ENCODE peak calls at places on chromosomes 3 and 15, in six cellular contexts. One of them, this sample, is unnamed.

GRCh38 chr15:30023798-30024295 is 58.9 kb upstream of the GOLGA8J start:
- DNase-seq in HepG2: no peak
- DNase-seq in upper lobe of left lung: no peak
- DNase-seq in endothelial cell of umbilical vein: peak; percentile 51
- DNase-seq in stomach: no peak
- DNase-seq in spleen: no peak
- DNase-seq in this sample: no peak

GRCh38 chr3:138442996-138443395 is 8.6 kb downstream of the ESYT3 start:
- DNase-seq in HepG2: no peak
- DNase-seq in upper lobe of left lung: no peak
- DNase-seq in endothelial cell of umbilical vein: no peak
- DNase-seq in stomach: no peak
- DNase-seq in spleen: no peak
- DNase-seq in this sample: no peak

GRCh38 chr3:59482684-59483083 is 432.9 kb upstream of the CFAP20DC start:
- DNase-seq in HepG2: no peak
- DNase-seq in upper lobe of left lung: no peak
- DNase-seq in endothelial cell of umbilical vein: no peak
- DNase-seq in stomach: no peak
- DNase-seq in spleen: no peak
- DNase-seq in this sample: no peak

GRCh38 chr15:57784081-57784488 is 77.6 kb downstream of the POLR2M start:
- DNase-seq in HepG2: no peak
- DNase-seq in upper lobe of left lung: no peak
- DNase-seq in endothelial cell of umbilical vein: peak; percentile 14
- DNase-seq in stomach: no peak
- DNase-seq in spleen: no peak
- DNase-seq in this sample: peak; percentile 78

GRCh38 chr3:149356044-149356592 is 21.3 kb downstream of the TM4SF1 start:
- DNase-seq in HepG2: peak; percentile 99
- DNase-seq in upper lobe of left lung: no peak
- DNase-seq in endothelial cell of umbilical vein: no peak
- DNase-seq in stomach: no peak
- DNase-seq in spleen: no peak
- DNase-seq in this sample: no peak

GRCh38 chr15:25052191-25052999 is 97.6 kb downstream of the SNRPN start:
- DNase-seq in HepG2: no peak
- DNase-seq in upper lobe of left lung: peak; percentile 10
- DNase-seq in endothelial cell of umbilical vein: no peak
- DNase-seq in stomach: peak; percentile 15
- DNase-seq in spleen: peak; percentile 38
- DNase-seq in this sample: no peak

GRCh38 chr15:28125673-28126651 is 26.8 kb upstream of the OCA2 start:
- DNase-seq in HepG2: peak; percentile 37
- DNase-seq in upper lobe of left lung: no peak
- DNase-seq in endothelial cell of umbilical vein: peak; percentile 61
- DNase-seq in stomach: no peak
- DNase-seq in spleen: no peak
- DNase-seq in this sample: no peak

GRCh38 chr15:31101262-31102048 is at the start of gene TRPM1:
- DNase-seq in HepG2: no peak
- DNase-seq in upper lobe of left lung: no peak
- DNase-seq in endothelial cell of umbilical vein: no peak
- DNase-seq in stomach: no peak
- DNase-seq in spleen: no peak
- DNase-seq in this sample: peak; percentile 70

GRCh38 chr3:184441202-184441900 is 61.5 kb downstream of the CHRD start:
- DNase-seq in HepG2: no peak
- DNase-seq in upper lobe of left lung: no peak
- DNase-seq in endothelial cell of umbilical vein: no peak
- DNase-seq in stomach: no peak
- DNase-seq in spleen: no peak
- DNase-seq in this sample: peak; percentile 78

GRCh38 chr15:72307036-72307435 is 12.9 kb downstream of the CELF6 start:
- DNase-seq in HepG2: no peak
- DNase-seq in upper lobe of left lung: no peak
- DNase-seq in endothelial cell of umbilical vein: no peak
- DNase-seq in stomach: no peak
- DNase-seq in spleen: no peak
- DNase-seq in this sample: no peak

GRCh38 chr3:9398715-9399708 is 1.6 kb downstream of the SETD5 start:
- DNase-seq in HepG2: peak; percentile 62
- DNase-seq in upper lobe of left lung: peak; percentile 42
- DNase-seq in endothelial cell of umbilical vein: peak; percentile 65
- DNase-seq in stomach: no peak
- DNase-seq in spleen: no peak
- DNase-seq in this sample: no peak

DNA sequence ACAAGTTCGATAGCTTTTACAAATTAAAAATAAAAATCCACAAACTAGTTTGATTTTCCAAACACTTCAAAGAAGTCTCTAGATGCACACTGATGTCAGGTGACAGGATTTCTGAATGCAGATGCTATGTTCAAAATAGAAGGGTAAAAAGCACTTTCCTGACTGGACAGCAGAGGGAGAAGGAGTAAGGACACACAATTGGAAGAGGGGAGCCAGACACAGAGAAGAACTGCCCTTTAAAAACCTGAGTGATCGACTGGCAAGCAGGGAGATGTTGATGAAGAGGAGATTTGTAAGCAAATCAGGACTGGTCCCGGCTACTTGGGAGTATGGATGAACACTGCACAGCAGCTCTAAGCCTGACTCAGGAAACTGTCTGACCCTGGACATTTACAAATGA is 612.8 kb downstream of the MAGI1 start:
- DNase-seq in HepG2: peak; percentile 18
- DNase-seq in upper lobe of left lung: no peak
- DNase-seq in endothelial cell of umbilical vein: no peak
- DNase-seq in stomach: no peak
- DNase-seq in spleen: no peak
- DNase-seq in this sample: no peak
- TF ChIP-seq CTCF in HepG2: peak; percentile 31
- TF ChIP-seq CTCF in upper lobe of left lung: no peak
- TF ChIP-seq CTCF in endothelial cell of umbilical vein: no peak
- TF ChIP-seq CTCF in stomach: no peak
- TF ChIP-seq CTCF in spleen: no peak
- TF ChIP-seq CTCF in this sample: peak; percentile 23

GRCh38 chr3:197242784-197243432 is 55.5 kb downstream of the DLG1 start:
- DNase-seq in HepG2: no peak
- DNase-seq in upper lobe of left lung: no peak
- DNase-seq in endothelial cell of umbilical vein: no peak
- DNase-seq in stomach: no peak
- DNase-seq in spleen: no peak
- DNase-seq in this sample: no peak

GRCh38 chr3:197241173-197241572 is 57.2 kb downstream of the DLG1 start:
- DNase-seq in HepG2: no peak
- DNase-seq in upper lobe of left lung: no peak
- DNase-seq in endothelial cell of umbilical vein: no peak
- DNase-seq in stomach: no peak
- DNase-seq in spleen: no peak
- DNase-seq in this sample: no peak

GRCh38 chr3:197238842-197239241 is 59.6 kb downstream of the DLG1 start:
- DNase-seq in HepG2: no peak
- DNase-seq in upper lobe of left lung: no peak
- DNase-seq in endothelial cell of umbilical vein: no peak
- DNase-seq in stomach: no peak
- DNase-seq in spleen: no peak
- DNase-seq in this sample: no peak

GRCh38 chr3:197237897-197238296 is 60.5 kb downstream of the DLG1 start:
- DNase-seq in HepG2: no peak
- DNase-seq in upper lobe of left lung: no peak
- DNase-seq in endothelial cell of umbilical vein: no peak
- DNase-seq in stomach: no peak
- DNase-seq in spleen: no peak
- DNase-seq in this sample: no peak

GRCh38 chr3:197239857-197240256 is 58.6 kb downstream of the DLG1 start:
- DNase-seq in HepG2: no peak
- DNase-seq in upper lobe of left lung: no peak
- DNase-seq in endothelial cell of umbilical vein: no peak
- DNase-seq in stomach: no peak
- DNase-seq in spleen: no peak
- DNase-seq in this sample: no peak
- H3K9me3 ChIP-seq in HepG2: peaks cover 20% of the 10 kb centered on the region
- H3K9me3 ChIP-seq in upper lobe of left lung: peaks cover 17% of the 10 kb centered on the region
- H3K9me3 ChIP-seq in endothelial cell of umbilical vein: no peaks in the 10 kb centered on the region
- H3K9me3 ChIP-seq in stomach: peaks cover 11% of the 10 kb centered on the region
- H3K9me3 ChIP-seq in spleen: peaks cover 35% of the 10 kb centered on the region
- H3K9me3 ChIP-seq in this sample: peaks cover 6% of the 10 kb centered on the region

DNA sequence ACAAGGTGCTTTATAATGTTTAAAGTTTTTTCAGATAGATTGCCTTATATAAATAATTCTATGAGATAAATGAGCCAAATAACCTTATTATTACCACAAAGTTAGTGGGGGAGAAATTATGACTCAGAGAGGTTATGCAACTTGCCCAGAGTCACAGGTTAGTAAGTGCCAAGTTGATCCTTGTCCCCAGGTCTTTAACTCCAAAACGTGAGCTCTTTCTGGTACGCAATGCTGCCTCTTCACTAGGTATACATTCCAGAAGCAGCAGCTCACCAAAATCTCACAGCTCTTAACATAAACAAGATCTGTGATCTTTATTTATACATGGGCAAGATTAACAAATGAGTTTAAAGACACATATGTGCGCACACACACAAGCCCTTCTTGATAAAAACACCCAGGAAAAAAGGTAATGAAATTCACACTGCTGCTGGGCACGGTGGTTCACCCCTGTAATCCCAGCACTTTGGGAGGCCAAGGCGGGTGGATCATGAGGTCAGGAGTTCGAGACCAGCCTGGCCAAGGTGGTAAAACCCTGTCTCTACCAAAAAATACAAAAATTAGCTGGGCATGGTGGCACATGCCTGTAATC is 59.8 kb upstream of the NR2F2 start:
- DNase-seq in HepG2: peak; percentile 87
- DNase-seq in upper lobe of left lung: no peak
- DNase-seq in endothelial cell of umbilical vein: no peak
- DNase-seq in stomach: no peak
- DNase-seq in spleen: no peak
- DNase-seq in this sample: peak; percentile 42
- TF ChIP-seq POLR2AphosphoS5 in HepG2: no peak
- TF ChIP-seq POLR2AphosphoS5 in upper lobe of left lung: no peak
- TF ChIP-seq POLR2AphosphoS5 in endothelial cell of umbilical vein: no peak
- TF ChIP-seq POLR2AphosphoS5 in stomach: no peak
- TF ChIP-seq POLR2AphosphoS5 in spleen: no peak
- TF ChIP-seq POLR2AphosphoS5 in this sample: no peak

GRCh38 chr3:140859592-140860336 is 81.9 kb upstream of the SLC25A36 start:
- DNase-seq in HepG2: no peak
- DNase-seq in upper lobe of left lung: no peak
- DNase-seq in endothelial cell of umbilical vein: no peak
- DNase-seq in stomach: no peak
- DNase-seq in spleen: no peak
- DNase-seq in this sample: no peak

GRCh38 chr3:140857993-140858392 is 83.6 kb upstream of the SLC25A36 start:
- DNase-seq in HepG2: no peak
- DNase-seq in upper lobe of left lung: no peak
- DNase-seq in endothelial cell of umbilical vein: no peak
- DNase-seq in stomach: no peak
- DNase-seq in spleen: no peak
- DNase-seq in this sample: no peak

DNA sequence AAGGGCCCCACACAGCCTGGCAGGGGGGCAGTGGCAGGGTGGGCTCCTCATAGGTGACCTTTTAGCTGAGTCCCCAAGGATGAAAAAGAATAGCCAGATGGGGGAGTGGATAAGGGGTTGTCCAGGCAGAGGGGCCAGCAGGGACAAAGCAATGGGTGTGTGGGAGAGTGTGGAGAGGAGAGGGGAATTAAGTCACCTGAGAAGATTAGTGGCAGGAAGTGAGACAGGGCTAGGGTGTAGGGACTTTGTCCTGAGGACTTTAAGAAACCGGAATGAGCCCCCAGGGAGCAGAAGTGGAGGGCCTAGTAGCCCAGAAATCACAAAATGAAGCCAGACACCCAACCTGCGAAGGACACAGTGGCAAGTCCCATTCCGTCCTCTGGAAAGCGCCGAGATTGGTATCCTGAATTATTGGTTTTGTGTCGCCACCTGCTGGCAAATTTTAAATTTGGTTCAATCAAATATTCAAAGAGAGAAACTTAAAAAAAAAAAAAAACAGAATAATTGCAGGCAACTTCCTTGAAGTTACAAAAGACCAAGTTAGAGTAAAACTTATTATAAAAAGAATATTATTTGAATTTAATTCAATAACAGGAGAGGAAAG is 78.1 kb upstream of the SLC25A36 start:
- DNase-seq in HepG2: peak; percentile 49
- DNase-seq in upper lobe of left lung: peak; percentile 39
- DNase-seq in endothelial cell of umbilical vein: peak; percentile 58
- DNase-seq in stomach: peak; percentile 49
- DNase-seq in spleen: no peak
- DNase-seq in this sample: no peak
- TF ChIP-seq CTCF in HepG2: peak; percentile 64
- TF ChIP-seq CTCF in upper lobe of left lung: peak; percentile 44
- TF ChIP-seq CTCF in endothelial cell of umbilical vein: peak; percentile 39
- TF ChIP-seq CTCF in stomach: peak; percentile 34
- TF ChIP-seq CTCF in spleen: peak; percentile 41
- TF ChIP-seq CTCF in this sample: peak; percentile 44

DNA sequence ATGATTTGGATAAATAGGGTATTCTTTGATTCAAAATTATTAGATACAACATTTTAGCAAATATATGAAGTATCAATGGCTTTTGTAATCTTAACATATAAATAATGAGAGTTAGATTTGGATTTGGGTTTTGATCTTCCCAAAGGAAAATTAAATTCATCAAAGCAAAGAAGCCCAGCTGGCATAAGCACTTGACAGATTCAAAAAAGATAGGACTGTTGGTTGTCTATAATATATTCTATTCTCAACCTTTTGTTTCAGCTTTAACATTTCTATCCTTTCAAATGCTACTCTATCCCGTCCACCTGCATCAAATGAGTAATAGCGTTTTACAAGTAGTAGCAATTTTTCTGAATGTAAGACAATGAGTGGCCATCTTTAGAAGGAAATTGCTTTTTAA is 277.9 kb downstream of the UBE2E2 start:
- DNase-seq in HepG2: no peak
- DNase-seq in upper lobe of left lung: no peak
- DNase-seq in endothelial cell of umbilical vein: no peak
- DNase-seq in stomach: no peak
- DNase-seq in spleen: no peak
- DNase-seq in this sample: no peak
- H3K9me3 ChIP-seq in HepG2: no peaks in the 10 kb centered on the region
- H3K9me3 ChIP-seq in upper lobe of left lung: no peaks in the 10 kb centered on the region
- H3K9me3 ChIP-seq in endothelial cell of umbilical vein: no peaks in the 10 kb centered on the region
- H3K9me3 ChIP-seq in stomach: no peaks in the 10 kb centered on the region
- H3K9me3 ChIP-seq in spleen: peaks cover 20% of the 10 kb centered on the region
- H3K9me3 ChIP-seq in this sample: peaks cover 5% of the 10 kb centered on the region

GRCh38 chr3:161557751-161558150 is 61.1 kb downstream of the OTOL1 start:
- DNase-seq in HepG2: no peak
- DNase-seq in upper lobe of left lung: no peak
- DNase-seq in endothelial cell of umbilical vein: no peak
- DNase-seq in stomach: no peak
- DNase-seq in spleen: no peak
- DNase-seq in this sample: no peak
- TF ChIP-seq POLR2AphosphoS5 in HepG2: no peak
- TF ChIP-seq POLR2AphosphoS5 in upper lobe of left lung: no peak
- TF ChIP-seq POLR2AphosphoS5 in endothelial cell of umbilical vein: no peak
- TF ChIP-seq POLR2AphosphoS5 in stomach: no peak
- TF ChIP-seq POLR2AphosphoS5 in spleen: no peak
- TF ChIP-seq POLR2AphosphoS5 in this sample: no peak

This sample was measured in esophagus muscularis mucosa.